ENCODE peak calls at places on chromosomes 11 and 22, in seven cellular contexts. K, D, Z, N, P, L and H are unnamed samples.

GRCh38 chr11:12052676-12053605 is 44.5 kb upstream of the DKK3 start:
- DNase-seq in L (no peak), K (no peak), N (no peak), P (peak), Z (no peak), D (no peak), H (no peak)

GRCh38 chr11:96217206-96217605 is 125.8 kb downstream of the MAML2 start:
- DNase-seq in D (no peak), P (no peak), K (no peak), Z (no peak), L (no peak), N (no peak), H (no peak)

GRCh38 chr22:45756558-45756957 is 84.9 kb downstream of the ATXN10 start:
- DNase-seq in Z (no peak), K (no peak), N (no peak), D (no peak), P (no peak), L (no peak), H (no peak)

GRCh38 chr11:94588366-94588952 is 21.3 kb downstream of the PIWIL4 start:
- DNase-seq in N (no peak), K (no peak), D (no peak), L (no peak), Z (no peak), P (no peak), H (no peak)

GRCh38 chr11:74806267-74806666 is 57.6 kb downstream of the RNF169 start:
- DNase-seq in K (no peak), D (no peak), N (no peak), Z (no peak), L (no peak), P (no peak), H (no peak)

GRCh38 chr11:116109228-116109627 is 605.0 kb upstream of the CADM1 start:
- DNase-seq in P (peak), D (no peak), Z (peak), K (no peak), N (no peak), L (peak), H (no peak)

GRCh38 chr22:36546092-36546804 is 17.3 kb upstream of the EIF3D start:
- DNase-seq in P (peak), Z (no peak), N (peak), D (no peak), L (no peak), K (no peak), H (peak)

GRCh38 chr22:38016182-38017078 is 32.1 kb upstream of the SOX10 start:
- DNase-seq in L (no peak), K (no peak), Z (no peak), P (peak), N (no peak), D (no peak), H (peak)

GRCh38 chr22:42229455-42230149 is 40.9 kb downstream of the TCF20 start:
- DNase-seq in N (no peak), K (no peak), P (peak), L (no peak), D (no peak), Z (no peak), H (no peak)

GRCh38 chr22:46107089-46107664 is 43.1 kb upstream of the PPARA start:
- DNase-seq in P (peak), Z (no peak), K (no peak), D (no peak), L (no peak), N (no peak), H (no peak)

GRCh38 chr22:46747646-46748045 is 9.6 kb upstream of the CERK start:
- DNase-seq in L (no peak), K (no peak), P (no peak), N (no peak), Z (no peak), D (no peak), H (no peak)

GRCh38 chr22:36435516-36436415 is 45.7 kb downstream of the TXN2 start:
- DNase-seq in N (peak), K (no peak), D (no peak), P (no peak), Z (peak), L (no peak), H (no peak)

GRCh38 chr11:102121329-102121728 is 11.1 kb downstream of the YAP1 start:
- DNase-seq in Z (no peak), N (no peak), K (no peak), D (no peak), L (no peak), P (no peak), H (no peak)

GRCh38 chr11:74162688-74163467 is 7.9 kb downstream of the C2CD3 start:
- DNase-seq in L (no peak), D (no peak), P (no peak), N (no peak), K (no peak), Z (no peak), H (no peak)

GRCh38 chr11:57069942-57070341 is 81.2 kb downstream of the OR5AK2 start:
- DNase-seq in L (no peak), Z (no peak), K (no peak), P (peak), D (no peak), N (no peak), H (no peak)

GRCh38 chr11:62536301-62536957 is 10.2 kb downstream of the AHNAK start:
- DNase-seq in P (no peak), N (no peak), K (no peak), D (no peak), L (no peak), Z (no peak), H (no peak)

GRCh38 chr11:58606930-58607714 is 15.3 kb upstream of the CNTF start:
- DNase-seq in L (no peak), P (no peak), D (no peak), Z (no peak), K (no peak), N (no peak), H (no peak)

GRCh38 chr11:945986-946385 is 20.3 kb downstream of the AP2A2 start:
- DNase-seq in D (no peak), L (no peak), N (no peak), P (no peak), Z (no peak), K (no peak), H (no peak)

GRCh38 chr22:46750861-46751260 is 11.6 kb upstream of the TBC1D22A start:
- DNase-seq in K (no peak), L (no peak), P (no peak), N (no peak), D (no peak), Z (no peak), H (no peak)

GRCh38 chr22:44407404-44408226 is 90.4 kb downstream of the RTL6 start:
- DNase-seq in D (no peak), Z (no peak), P (no peak), K (no peak), N (no peak), L (no peak), H (no peak)

GRCh38 chr11:107581147-107581546 is 9.8 kb upstream of the ELMOD1 start:
- DNase-seq in K (no peak), L (no peak), N (no peak), D (no peak), Z (no peak), P (no peak), H (no peak)

GRCh38 chr11:28289444-28289843 is 181.3 kb downstream of the METTL15 start:
- DNase-seq in N (no peak), P (no peak), L (no peak), D (no peak), Z (no peak), K (no peak), H (no peak)

GRCh38 chr11:33931032-33931431 is 39.2 kb upstream of the LMO2 start:
- DNase-seq in Z (no peak), D (no peak), L (no peak), K (no peak), P (no peak), N (no peak), H (no peak)

GRCh38 chr11:35677904-35678303 is 15.3 kb downstream of the TRIM44 start:
- DNase-seq in Z (no peak), D (no peak), L (no peak), N (no peak), K (no peak), P (no peak), H (no peak)

GRCh38 chr22:18067548-18068341 is 10.0 kb upstream of the PEX26 start:
- DNase-seq in K (no peak), L (no peak), Z (no peak), P (no peak), N (no peak), D (no peak), H (no peak)

GRCh38 chr22:44671742-44672141 is 30.3 kb upstream of the PRR5 start:
- DNase-seq in K (no peak), L (no peak), P (peak), Z (peak), N (no peak), D (no peak), H (peak)

GRCh38 chr11:74550991-74551753 is 41.2 kb upstream of the POLD3 start:
- DNase-seq in K (no peak), N (no peak), P (no peak), Z (no peak), D (no peak), L (no peak), H (no peak)

GRCh38 chr11:117580866-117581265 is 216.2 kb downstream of the DSCAML1 start:
- DNase-seq in N (no peak), K (no peak), Z (no peak), D (no peak), P (no peak), L (no peak), H (no peak)

GRCh38 chr11:41879186-41879738 is 419.8 kb upstream of the LRRC4C start:
- DNase-seq in P (peak), D (no peak), N (no peak), K (no peak), Z (peak), L (peak), H (no peak)

GRCh38 chr11:35065566-35065965 is 73.4 kb upstream of the CD44 start:
- DNase-seq in D (no peak), L (no peak), P (peak), Z (no peak), K (no peak), N (no peak), H (no peak)

GRCh38 chr22:32753591-32753990 is 47.9 kb upstream of the TIMP3 start:
- DNase-seq in Z (no peak), K (no peak), D (no peak), P (no peak), N (no peak), L (no peak), H (no peak)

GRCh38 chr11:7574491-7575129 is 60.8 kb downstream of the PPFIBP2 start:
- DNase-seq in N (no peak), Z (no peak), D (no peak), P (no peak), L (no peak), K (no peak), H (no peak)

GRCh38 chr11:69105431-69106123 is 50.2 kb upstream of the SMIM38 start:
- DNase-seq in Z (no peak), K (no peak), D (no peak), P (no peak), L (no peak), N (no peak), H (no peak)